ENCODE peak calls at places on chromosomes 2 and 18, in seven cellular contexts. C is NCI-H2081; W is MG63; Y is activated CD8-positive, alpha-beta memory T cell treated with anti-CD3 and anti-CD28 coated beads, Interleukin-2, amount 50 U/mL, for 4 hours; A is HTR-8/SVneo; B is esophagus squamous epithelium; E is NCI-H2171 treated with DMSO at 0.1 percent for 48 hours. G is an unnamed sample.

GRCh38 chr2:224111576-224111975 is 72.5 kb upstream of the SERPINE2 start:
- DNase-seq in E (no peak), W (peak; percentile 73), Y (no peak), B (no peak), C (no peak), A (no peak), G (no peak)

GRCh38 chr18:77052297-77052645 is 80.3 kb downstream of the MBP start:
- DNase-seq in B (no peak), W (no peak), A (no peak), E (no peak), Y (no peak), C (no peak), G (no peak)

GRCh38 chr18:21820035-21820810 is 79.6 kb downstream of the MIB1 start:
- DNase-seq in C (no peak), E (peak; percentile 21), W (no peak), B (no peak), Y (no peak), A (peak; percentile 38), G (no peak)

GRCh38 chr2:10868021-10868420 is 43.7 kb upstream of the KCNF1 start:
- DNase-seq in E (no peak), Y (no peak), W (no peak), A (peak; percentile 47), B (no peak), C (no peak), G (no peak)

GRCh38 chr2:135052997-135053474 is 944 bp downstream of the RAB3GAP1 start:
- DNase-seq in B (no peak), Y (peak; percentile 19), E (no peak), C (no peak), A (no peak), W (peak; percentile 3), G (no peak)

GRCh38 chr2:166042768-166043390 is 84.9 kb downstream of the SCN1A start:
- DNase-seq in B (no peak), A (no peak), W (no peak), E (no peak), Y (no peak), C (no peak), G (no peak)

GRCh38 chr2:173773076-173773475 is 192.1 kb downstream of the SP3 start:
- DNase-seq in C (no peak), Y (no peak), E (no peak), A (no peak), B (no peak), W (no peak), G (no peak)

GRCh38 chr2:158191076-158191566 is 89.4 kb downstream of the UPP2 start:
- DNase-seq in A (no peak), B (no peak), E (no peak), C (no peak), Y (no peak), W (no peak), G (no peak)

GRCh38 chr2:29075894-29076700 is 1.8 kb upstream of the PCARE start:
- DNase-seq in B (no peak), W (no peak), C (no peak), A (no peak), E (no peak), Y (no peak), G (no peak)

GRCh38 chr2:176383100-176383499 is 113.9 kb downstream of the MTX2 start:
- DNase-seq in B (no peak), Y (no peak), A (no peak), W (no peak), C (no peak), E (no peak), G (no peak)

GRCh38 chr2:165114345-165114943 is 89.4 kb downstream of the SCN3A start:
- DNase-seq in Y (no peak), B (no peak), C (no peak), E (peak; percentile 67), W (peak; percentile 9), A (peak; percentile 14), G (no peak)

GRCh38 chr18:78786776-78787175 is 192.8 kb upstream of the SALL3 start:
- DNase-seq in E (no peak), Y (no peak), C (no peak), A (no peak), B (no peak), W (no peak), G (no peak)

GRCh38 chr2:17518212-17519154 is at the start of gene RAD51AP2:
- DNase-seq in B (no peak), A (peak; percentile 21), Y (no peak), C (peak; percentile 20), W (peak; percentile 83), E (no peak), G (no peak)

GRCh38 chr2:11123001-11123809 is 32.1 kb upstream of the SLC66A3 start:
- DNase-seq in Y (no peak), C (no peak), W (no peak), E (no peak), B (no peak), A (no peak), G (no peak)

GRCh38 chr2:200677721-200678532 is 92.1 kb downstream of the AOX1 start:
- DNase-seq in W (no peak), A (no peak), C (no peak), B (no peak), Y (no peak), E (no peak), G (no peak)

GRCh38 chr2:199485732-199486335 is 28.1 kb upstream of the SATB2 start:
- DNase-seq in W (peak; percentile 56), Y (no peak), E (peak; percentile 48), C (peak; percentile 58), B (no peak), A (peak; percentile 70), G (peak; percentile 2)

GRCh38 chr2:139730197-139730596 is 950.0 kb upstream of the NXPH2 start:
- DNase-seq in C (no peak), W (no peak), E (no peak), Y (no peak), B (no peak), A (no peak), G (no peak)

GRCh38 chr2:188788621-188789020 is 185.6 kb upstream of the COL3A1 start:
- DNase-seq in Y (no peak), A (peak; percentile 37), B (no peak), W (peak; percentile 82), E (no peak), C (no peak), G (no peak)

GRCh38 chr2:165440367-165440766 is 29.1 kb upstream of the CSRNP3 start:
- DNase-seq in W (no peak), B (no peak), Y (no peak), A (no peak), C (peak; percentile 7), E (peak; percentile 15), G (peak; percentile 11)

GRCh38 chr2:196979976-196980375 is 53.5 kb upstream of the PGAP1 start:
- DNase-seq in E (peak; percentile 75), W (no peak), C (no peak), Y (no peak), A (no peak), B (no peak), G (peak; percentile 52)

GRCh38 chr2:44522846-44523245 is 161.1 kb downstream of the CAMKMT start:
- DNase-seq in W (no peak), A (no peak), Y (no peak), C (no peak), B (no peak), E (no peak), G (no peak)

GRCh38 chr2:208490492-208490891 is 83.9 kb downstream of the PTH2R start:
- DNase-seq in Y (no peak), C (no peak), W (no peak), B (no peak), A (no peak), E (no peak), G (no peak)

GRCh38 chr2:25606892-25607291 is 66.5 kb downstream of the DTNB start:
- DNase-seq in A (peak; percentile 42), E (peak; percentile 54), C (peak; percentile 5), Y (no peak), B (no peak), W (no peak), G (no peak)

GRCh38 chr2:118855451-118856279 is 8.2 kb upstream of the EN1 start:
- DNase-seq in A (peak; percentile 65), W (peak; percentile 82), B (peak; percentile 25), Y (peak; percentile 81), C (peak; percentile 74), E (peak; percentile 56), G (peak; percentile 45)

GRCh38 chr2:216116418-216116817 is 7.3 kb downstream of the XRCC5 start:
- DNase-seq in C (no peak), E (peak; percentile 96), Y (no peak), A (no peak), W (no peak), B (no peak), G (no peak)

GRCh38 chr2:142827170-142827569 is 50.3 kb upstream of the KYNU start:
- DNase-seq in A (no peak), Y (no peak), B (no peak), C (no peak), E (no peak), W (no peak), G (no peak)

GRCh38 chr2:18379869-18380268 is 180.6 kb downstream of the RDH14 start:
- DNase-seq in B (no peak), W (no peak), C (no peak), A (no peak), E (no peak), Y (no peak), G (no peak)

GRCh38 chr2:2582998-2583545 is 252.0 kb upstream of the MYT1L start:
- DNase-seq in Y (no peak), B (no peak), A (no peak), C (no peak), E (no peak), W (no peak), G (no peak)